ENCODE peak calls at places on chromosomes 2 and 18, in six cellular contexts. One of them, this sample, is unnamed.

GRCh38 chr2:159658887-159659437 is 42.6 kb upstream of the BAZ2B start:
- DNase-seq in WERI-Rb-1: no peak
- DNase-seq in upper lobe of left lung: peak
- DNase-seq in SK-N-SH: no peak
- DNase-seq in body of pancreas: no peak
- DNase-seq in uterus: peak
- DNase-seq in this sample: no peak

GRCh38 chr2:188524519-188525113 is 232.9 kb downstream of the GULP1 start:
- DNase-seq in WERI-Rb-1: peak
- DNase-seq in upper lobe of left lung: no peak
- DNase-seq in SK-N-SH: peak
- DNase-seq in body of pancreas: peak
- DNase-seq in uterus: no peak
- DNase-seq in this sample: peak

GRCh38 chr18:58785870-58786269 is 78.8 kb upstream of the ZNF532 start:
- DNase-seq in WERI-Rb-1: no peak
- DNase-seq in upper lobe of left lung: no peak
- DNase-seq in SK-N-SH: no peak
- DNase-seq in body of pancreas: no peak
- DNase-seq in uterus: no peak
- DNase-seq in this sample: no peak

GRCh38 chr2:48482774-48483173 is 47.2 kb upstream of the STON1 start:
- DNase-seq in WERI-Rb-1: no peak
- DNase-seq in upper lobe of left lung: no peak
- DNase-seq in SK-N-SH: no peak
- DNase-seq in body of pancreas: peak
- DNase-seq in uterus: no peak
- DNase-seq in this sample: no peak

GRCh38 chr18:10558967-10559298 is 33.1 kb downstream of the NAPG start:
- DNase-seq in WERI-Rb-1: no peak
- DNase-seq in upper lobe of left lung: no peak
- DNase-seq in SK-N-SH: no peak
- DNase-seq in body of pancreas: no peak
- DNase-seq in uterus: no peak
- DNase-seq in this sample: no peak

GRCh38 chr2:99648115-99648850 is 158.5 kb upstream of the REV1 start:
- DNase-seq in WERI-Rb-1: no peak
- DNase-seq in upper lobe of left lung: no peak
- DNase-seq in SK-N-SH: no peak
- DNase-seq in body of pancreas: no peak
- DNase-seq in uterus: no peak
- DNase-seq in this sample: no peak

GRCh38 chr2:53652131-53652530 is 115.5 kb upstream of the CHAC2 start:
- DNase-seq in WERI-Rb-1: no peak
- DNase-seq in upper lobe of left lung: no peak
- DNase-seq in SK-N-SH: no peak
- DNase-seq in body of pancreas: no peak
- DNase-seq in uterus: no peak
- DNase-seq in this sample: no peak

GRCh38 chr2:189576361-189576760 is 4.2 kb downstream of the SLC40A1 start:
- DNase-seq in WERI-Rb-1: no peak
- DNase-seq in upper lobe of left lung: peak
- DNase-seq in SK-N-SH: no peak
- DNase-seq in body of pancreas: no peak
- DNase-seq in uterus: peak
- DNase-seq in this sample: no peak

GRCh38 chr18:24060644-24061043 is 46.1 kb downstream of the TTC39C start:
- DNase-seq in WERI-Rb-1: no peak
- DNase-seq in upper lobe of left lung: no peak
- DNase-seq in SK-N-SH: no peak
- DNase-seq in body of pancreas: no peak
- DNase-seq in uterus: no peak
- DNase-seq in this sample: no peak

GRCh38 chr2:58146707-58147106 is 94.4 kb downstream of the FANCL start:
- DNase-seq in WERI-Rb-1: no peak
- DNase-seq in upper lobe of left lung: no peak
- DNase-seq in SK-N-SH: no peak
- DNase-seq in body of pancreas: no peak
- DNase-seq in uterus: no peak
- DNase-seq in this sample: no peak

GRCh38 chr2:142165790-142166189 is 35.0 kb upstream of the LRP1B start:
- DNase-seq in WERI-Rb-1: peak
- DNase-seq in upper lobe of left lung: no peak
- DNase-seq in SK-N-SH: peak
- DNase-seq in body of pancreas: no peak
- DNase-seq in uterus: no peak
- DNase-seq in this sample: peak

GRCh38 chr2:62928015-62928414 is 122.6 kb upstream of the OTX1 start:
- DNase-seq in WERI-Rb-1: no peak
- DNase-seq in upper lobe of left lung: no peak
- DNase-seq in SK-N-SH: no peak
- DNase-seq in body of pancreas: no peak
- DNase-seq in uterus: no peak
- DNase-seq in this sample: no peak

GRCh38 chr2:227816507-227817274 is 3.0 kb downstream of the CCL20 start:
- DNase-seq in WERI-Rb-1: no peak
- DNase-seq in upper lobe of left lung: no peak
- DNase-seq in SK-N-SH: no peak
- DNase-seq in body of pancreas: no peak
- DNase-seq in uterus: no peak
- DNase-seq in this sample: no peak

GRCh38 chr2:23551875-23552274 is 166.9 kb downstream of the KLHL29 start:
- DNase-seq in WERI-Rb-1: no peak
- DNase-seq in upper lobe of left lung: no peak
- DNase-seq in SK-N-SH: no peak
- DNase-seq in body of pancreas: no peak
- DNase-seq in uterus: no peak
- DNase-seq in this sample: no peak
- H3K27ac ChIP-seq in WERI-Rb-1: no peak
- H3K27ac ChIP-seq in upper lobe of left lung: no peak
- H3K27ac ChIP-seq in SK-N-SH: no peak
- H3K27ac ChIP-seq in body of pancreas: no peak
- H3K27ac ChIP-seq in uterus: no peak
- H3K27ac ChIP-seq in this sample: no peak

GRCh38 chr2:201827621-201828020 is 21.3 kb downstream of the CDK15 start:
- DNase-seq in WERI-Rb-1: no peak
- DNase-seq in upper lobe of left lung: no peak
- DNase-seq in SK-N-SH: no peak
- DNase-seq in body of pancreas: no peak
- DNase-seq in uterus: no peak
- DNase-seq in this sample: no peak
- H3K27ac ChIP-seq in WERI-Rb-1: no peak
- H3K27ac ChIP-seq in upper lobe of left lung: no peak
- H3K27ac ChIP-seq in SK-N-SH: no peak
- H3K27ac ChIP-seq in body of pancreas: no peak
- H3K27ac ChIP-seq in uterus: no peak
- H3K27ac ChIP-seq in this sample: no peak

DNA sequence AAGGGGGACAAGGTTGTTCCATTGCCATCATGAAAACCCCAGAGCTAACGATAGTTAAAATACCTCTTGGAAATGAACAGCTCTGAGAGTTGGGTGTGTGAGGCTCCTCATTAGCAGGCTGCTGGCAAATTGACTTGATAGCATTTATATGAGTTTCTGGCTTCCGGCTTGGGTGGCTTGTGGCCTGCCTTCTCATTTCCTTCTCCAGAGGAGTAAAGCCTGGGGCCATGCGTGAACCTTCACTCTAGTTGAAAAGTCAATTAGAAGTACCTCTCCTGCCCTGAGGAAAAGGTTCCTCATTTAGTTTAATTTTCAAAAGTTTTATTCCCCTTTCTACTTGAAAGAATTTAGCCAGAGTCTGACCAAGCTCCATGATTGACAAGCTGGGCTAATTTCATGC is 67.1 kb downstream of the MGAT5 start:
- DNase-seq in WERI-Rb-1: no peak
- DNase-seq in upper lobe of left lung: no peak
- DNase-seq in SK-N-SH: no peak
- DNase-seq in body of pancreas: no peak
- DNase-seq in uterus: no peak
- DNase-seq in this sample: no peak
- H3K27ac ChIP-seq in WERI-Rb-1: no peak
- H3K27ac ChIP-seq in upper lobe of left lung: no peak
- H3K27ac ChIP-seq in SK-N-SH: no peak
- H3K27ac ChIP-seq in body of pancreas: no peak
- H3K27ac ChIP-seq in uterus: no peak
- H3K27ac ChIP-seq in this sample: no peak

GRCh38 chr2:152034257-152034801 is 64.5 kb downstream of the CACNB4 start:
- DNase-seq in WERI-Rb-1: no peak
- DNase-seq in upper lobe of left lung: no peak
- DNase-seq in SK-N-SH: no peak
- DNase-seq in body of pancreas: no peak
- DNase-seq in uterus: no peak
- DNase-seq in this sample: no peak
- H3K27ac ChIP-seq in WERI-Rb-1: no peak
- H3K27ac ChIP-seq in upper lobe of left lung: no peak
- H3K27ac ChIP-seq in SK-N-SH: no peak
- H3K27ac ChIP-seq in body of pancreas: no peak
- H3K27ac ChIP-seq in uterus: no peak
- H3K27ac ChIP-seq in this sample: no peak

GRCh38 chr18:48719988-48720654 is 181.3 kb downstream of the CTIF start:
- DNase-seq in WERI-Rb-1: no peak
- DNase-seq in upper lobe of left lung: no peak
- DNase-seq in SK-N-SH: peak
- DNase-seq in body of pancreas: no peak
- DNase-seq in uterus: no peak
- DNase-seq in this sample: no peak
- H3K27ac ChIP-seq in WERI-Rb-1: no peak
- H3K27ac ChIP-seq in upper lobe of left lung: no peak
- H3K27ac ChIP-seq in SK-N-SH: peak
- H3K27ac ChIP-seq in body of pancreas: no peak
- H3K27ac ChIP-seq in uterus: no peak
- H3K27ac ChIP-seq in this sample: no peak

GRCh38 chr2:61889212-61889956 is 928 bp upstream of the CCT4 start:
- DNase-seq in WERI-Rb-1: no peak
- DNase-seq in upper lobe of left lung: no peak
- DNase-seq in SK-N-SH: no peak
- DNase-seq in body of pancreas: peak
- DNase-seq in uterus: peak
- DNase-seq in this sample: peak
- H3K27ac ChIP-seq in WERI-Rb-1: no peak
- H3K27ac ChIP-seq in upper lobe of left lung: peak
- H3K27ac ChIP-seq in SK-N-SH: no peak
- H3K27ac ChIP-seq in body of pancreas: no peak
- H3K27ac ChIP-seq in uterus: peak
- H3K27ac ChIP-seq in this sample: peak

DNA sequence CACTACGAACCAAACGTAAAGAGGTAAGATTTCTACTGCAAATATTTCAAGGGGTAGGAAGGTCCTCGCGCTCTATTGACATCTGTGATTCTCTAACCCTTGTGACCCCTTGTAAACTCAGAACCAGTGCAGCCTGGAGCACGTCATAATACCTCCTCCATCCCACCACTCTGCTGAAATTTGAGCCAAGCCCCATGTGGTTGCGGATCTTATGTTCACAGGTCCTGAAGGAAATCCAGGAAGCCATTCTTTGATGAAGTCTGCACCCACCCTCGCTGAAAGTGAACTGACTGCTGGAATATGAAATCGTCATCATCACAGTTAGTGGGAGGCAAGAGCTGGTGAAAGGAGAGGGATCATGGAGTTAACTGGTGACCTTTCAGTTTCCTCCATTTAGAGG is 21.7 kb downstream of the ZEB2 start:
- DNase-seq in WERI-Rb-1: no peak
- DNase-seq in upper lobe of left lung: no peak
- DNase-seq in SK-N-SH: no peak
- DNase-seq in body of pancreas: no peak
- DNase-seq in uterus: no peak
- DNase-seq in this sample: no peak
- H3K27ac ChIP-seq in WERI-Rb-1: no peak
- H3K27ac ChIP-seq in upper lobe of left lung: peak
- H3K27ac ChIP-seq in SK-N-SH: no peak
- H3K27ac ChIP-seq in body of pancreas: no peak
- H3K27ac ChIP-seq in uterus: no peak
- H3K27ac ChIP-seq in this sample: no peak

DNA sequence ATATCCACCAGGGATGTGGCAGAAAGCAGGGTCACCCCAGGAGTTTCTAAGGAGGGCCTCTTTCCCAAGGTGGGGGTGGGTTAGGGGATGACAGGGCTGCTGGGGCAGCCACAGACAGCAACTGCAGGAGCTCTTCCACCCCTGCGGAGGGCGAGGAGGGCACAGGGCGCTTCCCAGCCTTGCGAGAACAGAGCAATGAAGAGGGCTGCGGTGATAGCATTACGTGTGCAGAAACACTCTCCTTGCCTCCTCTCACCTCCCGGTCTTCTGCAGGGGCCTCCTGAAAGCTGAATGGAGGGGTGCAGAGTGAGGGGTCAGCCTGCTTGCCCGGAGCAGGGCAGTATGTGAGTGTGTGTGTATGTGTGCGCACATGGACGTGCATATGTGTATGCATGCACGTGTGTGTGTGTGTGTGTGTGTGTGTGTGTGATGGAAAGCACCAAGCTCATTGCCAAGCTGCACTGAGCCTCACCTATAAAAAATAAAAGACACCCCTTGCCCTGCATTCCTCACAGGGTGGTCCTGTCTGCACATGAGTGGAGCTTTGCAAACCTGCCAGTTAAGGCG is 29.4 kb upstream of the IL1R2 start:
- DNase-seq in WERI-Rb-1: no peak
- DNase-seq in upper lobe of left lung: no peak
- DNase-seq in SK-N-SH: no peak
- DNase-seq in body of pancreas: no peak
- DNase-seq in uterus: no peak
- DNase-seq in this sample: no peak
- H3K27ac ChIP-seq in WERI-Rb-1: no peak
- H3K27ac ChIP-seq in upper lobe of left lung: peak
- H3K27ac ChIP-seq in SK-N-SH: no peak
- H3K27ac ChIP-seq in body of pancreas: no peak
- H3K27ac ChIP-seq in uterus: peak
- H3K27ac ChIP-seq in this sample: peak

This sample was measured in hepatocyte.